ENCODE peak calls at places on chromosome 20, in nine cellular contexts. Y is psoas muscle; E is foreskin fibroblast; N is GM23338; J is body of pancreas; V is CD4-positive, alpha-beta T cell; H is PC-3; C is D721Med; O is epithelial cell of esophagus. I is an unnamed sample.
A peak's percentile ranks its signal among the peaks of the same experiment; 100 is the strongest.

GRCh38 chr20:36467076-36467999 is 74.0 kb upstream of the MYL9 start:
- DNase-seq in Y (peak; percentile 74), E (peak; percentile 22), N (no peak), J (peak; percentile 83), V (peak; percentile 67), H (peak; percentile 56), C (peak; percentile 57), O (peak; percentile 83), I (no peak)

GRCh38 chr20:23093613-23094012 is 7.5 kb upstream of the CD93 start:
- DNase-seq in Y (no peak), E (no peak), N (no peak), J (no peak), V (no peak), H (no peak), C (no peak), O (no peak), I (no peak)

GRCh38 chr20:36304786-36305495 is 1.2 kb upstream of the DLGAP4 start:
- DNase-seq in Y (no peak), E (no peak), N (no peak), J (no peak), V (no peak), H (no peak), C (no peak), O (no peak), I (no peak)

GRCh38 chr20:62900692-62901584 is 25.4 kb downstream of the DIDO1 start:
- DNase-seq in Y (no peak), E (no peak), N (peak; percentile 73), J (peak; percentile 42), V (no peak), H (peak; percentile 76), C (no peak), O (peak; percentile 90), I (no peak)

GRCh38 chr20:39862613-39863012 is 826.4 kb downstream of the MAFB start:
- DNase-seq in Y (no peak), E (no peak), N (no peak), J (no peak), V (no peak), H (no peak), C (no peak), O (no peak), I (no peak)

GRCh38 chr20:20425785-20426471 is 58.0 kb downstream of the INSM1 start:
- DNase-seq in Y (no peak), E (no peak), N (no peak), J (no peak), V (no peak), H (no peak), C (no peak), O (no peak), I (no peak)

GRCh38 chr20:53611449-53611894 is 17.8 kb upstream of the ZNF217 start:
- DNase-seq in Y (no peak), E (peak; percentile 96), N (peak; percentile 78), J (no peak), V (no peak), H (peak; percentile 90), C (no peak), O (peak; percentile 88), I (peak; percentile 12)

GRCh38 chr20:47773381-47773786 is 11.9 kb downstream of the SULF2 start:
- DNase-seq in Y (no peak), E (no peak), N (no peak), J (peak; percentile 29), V (no peak), H (no peak), C (no peak), O (no peak), I (no peak)

GRCh38 chr20:41179961-41180360 is 42.6 kb downstream of the PLCG1 start:
- DNase-seq in Y (no peak), E (no peak), N (no peak), J (no peak), V (no peak), H (no peak), C (no peak), O (no peak), I (no peak)

GRCh38 chr20:44642203-44643153 is 9.0 kb downstream of the ADA start:
- DNase-seq in Y (peak; percentile 81), E (peak; percentile 76), N (peak; percentile 75), J (peak; percentile 81), V (no peak), H (peak; percentile 50), C (no peak), O (peak; percentile 60), I (no peak)

GRCh38 chr20:59007758-59008511 is 881 bp upstream of the CTSZ start:
- DNase-seq in Y (peak; percentile 69), E (no peak), N (peak; percentile 24), J (peak; percentile 29), V (no peak), H (no peak), C (no peak), O (no peak), I (no peak)

GRCh38 chr20:1418335-1418734 is 25.5 kb upstream of the FKBP1A start:
- DNase-seq in Y (no peak), E (peak; percentile 84), N (no peak), J (no peak), V (no peak), H (peak; percentile 74), C (no peak), O (peak; percentile 64), I (no peak)

GRCh38 chr20:37992802-37993538 is 40.3 kb downstream of the TTI1 start:
- DNase-seq in Y (peak; percentile 74), E (peak; percentile 81), N (peak; percentile 46), J (peak; percentile 17), V (peak; percentile 3), H (peak; percentile 86), C (peak; percentile 45), O (peak; percentile 90), I (no peak)
- TF ChIP-seq CTCF in Y (peak; percentile 65), E (peak; percentile 31), N (peak; percentile 59), J (peak; percentile 54), V (peak; percentile 57), H (peak; percentile 68), C (peak; percentile 28), O (peak; percentile 42), I (peak; percentile 89)

GRCh38 chr20:6942266-6942665 is 174.8 kb downstream of the BMP2 start:
- DNase-seq in Y (no peak), E (no peak), N (no peak), J (no peak), V (no peak), H (no peak), C (no peak), O (peak; percentile 70), I (no peak)

GRCh38 chr20:6944292-6944691 is 176.8 kb downstream of the BMP2 start:
- DNase-seq in Y (no peak), E (no peak), N (no peak), J (no peak), V (no peak), H (no peak), C (no peak), O (no peak), I (no peak)

DNA sequence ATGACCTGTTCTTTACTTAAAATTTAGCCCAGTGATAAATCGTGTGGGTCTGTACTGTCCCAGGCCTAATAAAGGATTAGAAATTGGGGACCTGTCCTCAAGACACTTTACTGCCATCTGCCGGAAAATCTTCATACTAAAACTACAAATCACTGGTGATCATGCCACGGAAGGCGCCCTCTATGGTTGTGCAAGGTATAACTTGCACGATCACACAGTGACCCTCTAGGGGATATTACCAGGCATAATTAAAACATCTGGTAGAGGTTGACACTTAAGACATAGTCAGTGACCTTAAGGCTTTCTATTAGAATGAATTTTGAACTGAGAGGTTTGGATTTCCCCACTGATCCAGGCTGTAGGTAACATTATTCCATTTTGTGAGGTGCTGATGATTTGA is 172.6 kb downstream of the BMP2 start:
- DNase-seq in Y (no peak), E (no peak), N (peak; percentile 88), J (no peak), V (no peak), H (peak; percentile 63), C (no peak), O (peak; percentile 69), I (no peak)
- TF ChIP-seq CTCF in Y (no peak), E (peak; percentile 8), N (peak; percentile 97), J (peak; percentile 7), V (no peak), H (peak; percentile 91), C (peak; percentile 22), O (peak; percentile 78), I (peak; percentile 72)

DNA sequence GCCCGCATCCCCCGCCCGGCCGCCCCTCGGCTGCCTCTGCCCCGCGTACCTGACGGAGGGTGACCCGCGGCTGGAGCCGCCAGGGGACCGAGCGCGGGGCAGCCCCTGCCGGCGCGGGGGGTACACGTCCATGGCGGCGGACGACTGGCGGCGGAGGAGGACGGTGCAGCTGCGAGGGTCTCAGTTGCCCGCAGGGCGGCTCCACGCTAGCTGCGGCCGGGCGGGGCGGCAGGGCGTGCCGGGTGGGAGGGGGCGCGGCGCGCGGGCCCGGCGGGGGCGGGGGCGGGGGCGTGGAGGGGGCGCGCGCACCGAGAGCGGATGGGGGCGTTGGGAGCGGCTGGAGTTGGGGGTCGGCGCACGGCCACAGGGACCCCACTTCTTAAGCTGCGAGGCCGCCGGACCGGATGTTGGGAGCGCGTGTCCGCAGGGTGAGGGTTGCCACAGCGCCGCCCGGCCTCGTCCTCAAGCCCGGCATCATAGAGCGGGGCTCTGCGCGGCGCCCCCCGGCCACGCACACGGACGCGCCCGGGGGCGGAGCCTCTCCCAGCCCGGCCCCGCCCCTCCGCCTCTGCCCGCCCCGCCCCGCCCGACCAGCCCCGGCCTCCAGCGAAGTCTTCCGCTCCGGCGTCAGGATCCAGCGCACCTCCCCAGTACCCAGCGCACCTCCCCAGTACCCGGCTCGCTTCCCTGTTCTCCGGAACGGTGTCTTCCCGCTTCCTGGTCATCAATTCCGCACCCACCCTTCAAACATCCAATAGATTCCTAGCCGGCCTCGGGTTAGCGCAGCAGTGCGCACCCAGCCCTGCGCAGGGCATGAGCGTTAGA is at the start of gene DNAAF9:
- DNase-seq in Y (peak; percentile 87), E (peak; percentile 70), N (peak; percentile 80), J (peak; percentile 79), V (peak; percentile 65), H (peak; percentile 74), C (peak; percentile 35), O (peak; percentile 95), I (no peak)
- TF ChIP-seq CTCF in Y (peak; percentile 42), E (no peak), N (peak; percentile 26), J (peak; percentile 32), V (peak; percentile 32), H (no peak), C (no peak), O (no peak), I (peak; percentile 74)

DNA sequence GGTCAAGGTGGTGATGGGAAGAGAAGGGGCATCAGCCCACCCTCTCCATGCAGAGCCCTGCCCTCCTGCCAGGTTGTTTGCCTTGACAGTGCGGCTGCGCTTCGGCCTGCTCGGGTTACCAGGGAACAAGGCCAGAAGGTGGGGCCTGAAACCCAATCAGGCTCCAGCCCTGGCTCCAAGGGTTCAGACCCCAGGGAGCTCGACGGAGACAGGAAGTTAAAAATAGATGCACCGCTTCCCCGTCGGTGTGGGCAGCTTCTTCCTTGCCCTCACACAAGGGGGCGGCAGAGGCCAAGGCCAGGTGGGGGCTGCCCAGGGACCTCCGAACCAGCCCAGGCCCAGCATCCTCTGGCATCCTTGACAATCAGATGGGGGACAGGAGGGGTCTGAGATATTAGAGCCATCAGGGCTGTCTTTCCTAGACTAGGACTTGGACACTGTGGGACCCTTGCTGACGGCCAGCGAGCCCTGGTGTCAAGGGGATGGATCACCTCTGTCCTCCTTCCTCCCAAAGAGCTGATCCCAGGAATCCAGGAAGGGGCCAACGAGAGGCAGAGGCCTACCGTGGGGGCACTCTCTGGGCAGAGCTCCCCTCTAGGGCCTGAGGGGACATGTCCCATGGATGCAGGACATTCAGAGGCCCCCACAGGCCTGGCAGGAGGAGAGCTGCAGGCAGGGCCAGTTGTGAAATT is 65.2 kb downstream of the RIPOR3 start:
- DNase-seq in Y (peak; percentile 86), E (no peak), N (peak; percentile 95), J (peak; percentile 45), V (no peak), H (peak; percentile 72), C (peak; percentile 77), O (peak; percentile 16), I (no peak)
- TF ChIP-seq CTCF in Y (peak; percentile 52), E (peak; percentile 71), N (peak; percentile 75), J (peak; percentile 28), V (no peak), H (peak; percentile 98), C (peak; percentile 68), O (peak; percentile 43), I (peak; percentile 80)